ENCODE peak calls at places on chromosomes 16 and 17, in five cellular contexts. P is suprapubic skin, X is K562, S is adrenal gland, K is IMR-90. M is an unnamed sample.

GRCh38 chr17:1074886-1075665 is 78.1 kb downstream of the TIMM22 start:
- DNase-seq in P (no peak), X (no peak), S (no peak), K (no peak), M (no peak)

GRCh38 chr17:2931426-2931825 is 132.0 kb downstream of the OR1D5 start:
- DNase-seq in P (no peak), X (no peak), S (no peak), K (no peak), M (no peak)

GRCh38 chr17:55259684-55260111 is 5.1 kb upstream of the HLF start:
- DNase-seq in P (no peak), X (no peak), S (no peak), K (no peak), M (no peak)

GRCh38 chr16:57503366-57503765 is 17.1 kb upstream of the DOK4 start:
- DNase-seq in P (no peak), X (peak; percentile 54), S (no peak), K (no peak), M (no peak)

GRCh38 chr16:84699712-84700517 is at the start of gene USP10:
- DNase-seq in P (peak; percentile 83), X (peak; percentile 100), S (peak; percentile 69), K (peak; percentile 68), M (peak; percentile 88)

GRCh38 chr17:60971515-60972369 is 294.1 kb downstream of the BCAS3 start:
- DNase-seq in P (no peak), X (peak; percentile 22), S (peak; percentile 18), K (peak; percentile 80), M (peak; percentile 59)

GRCh38 chr16:20084624-20085226 is 11.0 kb upstream of the GPR139 start:
- DNase-seq in P (no peak), X (peak; percentile 67), S (no peak), K (no peak), M (peak; percentile 3)

GRCh38 chr17:72122668-72123495 is 2.1 kb downstream of the SOX9 start:
- DNase-seq in P (no peak), X (no peak), S (no peak), K (peak; percentile 68), M (no peak)

GRCh38 chr16:84302111-84302954 is 7.7 kb downstream of the WFDC1 start:
- DNase-seq in P (no peak), X (no peak), S (no peak), K (peak; percentile 44), M (no peak)

GRCh38 chr17:48871035-48871550 is 21.5 kb upstream of the ATP5MC1 start:
- DNase-seq in P (no peak), X (no peak), S (no peak), K (no peak), M (no peak)

GRCh38 chr16:46927273-46927672 is 43.1 kb downstream of the GPT2 start:
- DNase-seq in P (no peak), X (no peak), S (no peak), K (no peak), M (no peak)

GRCh38 chr17:49576906-49577650 is 1.4 kb downstream of the NXPH3 start:
- DNase-seq in P (no peak), X (no peak), S (no peak), K (no peak), M (no peak)

GRCh38 chr16:69169051-69169450 is 17.9 kb upstream of the SNTB2 start:
- DNase-seq in P (no peak), X (no peak), S (no peak), K (no peak), M (no peak)

GRCh38 chr16:55284718-55285099 is 39.3 kb upstream of the IRX6 start:
- DNase-seq in P (no peak), X (no peak), S (no peak), K (no peak), M (no peak)

GRCh38 chr17:73803867-73804539 is 159.8 kb upstream of the SDK2 start:
- DNase-seq in P (no peak), X (no peak), S (no peak), K (no peak), M (no peak)

GRCh38 chr17:80999224-81000088 is 7.8 kb downstream of the CHMP6 start:
- DNase-seq in P (peak; percentile 63), X (peak; percentile 19), S (no peak), K (no peak), M (no peak)

GRCh38 chr17:62094175-62094574 is 29.1 kb upstream of the MED13 start:
- DNase-seq in P (no peak), X (no peak), S (peak; percentile 7), K (peak; percentile 8), M (no peak)

GRCh38 chr16:74743668-74744299 is 30.8 kb downstream of the FA2H start:
- DNase-seq in P (peak; percentile 80), X (peak; percentile 86), S (peak; percentile 88), K (peak; percentile 79), M (peak; percentile 50)

GRCh38 chr17:11948791-11949190 is 48.5 kb downstream of the ZNF18 start:
- DNase-seq in P (no peak), X (no peak), S (peak; percentile 82), K (peak; percentile 86), M (no peak)

GRCh38 chr17:5758651-5759050 is 174.3 kb upstream of the NLRP1 start:
- DNase-seq in P (no peak), X (peak; percentile 4), S (no peak), K (peak; percentile 28), M (peak; percentile 53)

GRCh38 chr17:46178550-46179198 is 14.6 kb downstream of the KANSL1 start:
- DNase-seq in P (no peak), X (no peak), S (no peak), K (peak; percentile 44), M (no peak)

GRCh38 chr17:51000835-51001638 is 119.6 kb downstream of the SPAG9 start:
- DNase-seq in P (no peak), X (no peak), S (peak; percentile 31), K (peak; percentile 78), M (peak; percentile 76)

GRCh38 chr16:568401-569258 is 1.1 kb upstream of the PIGQ start:
- DNase-seq in P (no peak), X (peak; percentile 74), S (no peak), K (no peak), M (peak; percentile 94)

GRCh38 chr17:82876602-82877391 is 37.0 kb upstream of the ZNF750 start:
- DNase-seq in P (peak; percentile 87), X (peak; percentile 81), S (peak; percentile 74), K (peak; percentile 78), M (peak; percentile 77)

GRCh38 chr16:78749745-78750268 is 650.4 kb downstream of the WWOX start:
- DNase-seq in P (no peak), X (no peak), S (no peak), K (no peak), M (no peak)

GRCh38 chr17:35171834-35172233 is 22.4 kb downstream of the SLC35G3 start:
- DNase-seq in P (no peak), X (no peak), S (no peak), K (peak; percentile 32), M (no peak)

GRCh38 chr17:58043221-58044181 is 36.5 kb upstream of the SRSF1 start:
- DNase-seq in P (no peak), X (no peak), S (no peak), K (no peak), M (no peak)

GRCh38 chr17:32350662-32351418 is 883 bp downstream of the ZNF207 start:
- DNase-seq in P (no peak), X (no peak), S (peak; percentile 54), K (peak; percentile 62), M (peak; percentile 85)

GRCh38 chr16:81366316-81366932 is 51.7 kb downstream of the GAN start:
- DNase-seq in P (no peak), X (peak; percentile 61), S (no peak), K (peak; percentile 59), M (peak; percentile 41)

GRCh38 chr16:88886311-88886914 is 20.0 kb upstream of the PABPN1L start:
- DNase-seq in P (no peak), X (no peak), S (no peak), K (no peak), M (no peak)

GRCh38 chr16:88886915-88887521 is 20.6 kb upstream of the PABPN1L start:
- DNase-seq in P (no peak), X (no peak), S (no peak), K (peak; percentile 36), M (no peak)

GRCh38 chr16:88883946-88884345 is 17.5 kb upstream of the PABPN1L start:
- DNase-seq in P (no peak), X (no peak), S (no peak), K (no peak), M (no peak)

GRCh38 chr16:88884569-88885271 is 18.3 kb upstream of the PABPN1L start:
- DNase-seq in P (no peak), X (no peak), S (no peak), K (no peak), M (no peak)

DNA sequence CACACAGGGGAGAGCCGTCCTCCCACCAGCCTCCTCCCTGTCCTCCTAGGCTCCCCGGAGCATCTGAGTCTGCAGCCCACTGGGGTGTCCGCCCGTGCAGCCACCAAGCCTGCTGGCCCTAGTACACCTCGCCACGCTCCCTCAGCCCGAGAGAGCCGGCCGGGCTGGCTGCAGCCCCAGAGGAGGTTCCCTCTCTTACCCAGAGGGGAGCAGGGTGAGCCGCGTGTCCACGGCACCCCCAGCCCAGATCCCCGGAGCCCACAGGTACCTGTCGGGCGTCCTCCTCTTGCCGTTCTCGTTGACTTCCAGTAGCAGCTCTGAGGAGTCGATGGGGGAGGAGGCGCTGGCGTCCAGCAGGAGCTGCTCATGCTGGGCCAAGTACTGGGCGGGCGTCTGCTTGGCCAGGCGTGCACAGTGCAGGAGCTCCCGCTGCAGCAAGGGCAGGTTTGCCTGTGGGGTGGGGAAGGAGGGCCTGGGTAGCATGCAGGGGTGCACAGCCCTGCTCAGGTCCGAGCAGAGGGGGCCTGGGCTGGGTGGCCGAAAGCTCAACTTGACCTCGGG is 19.3 kb upstream of the PABPN1L start:
- DNase-seq in P (no peak), X (no peak), S (no peak), K (no peak), M (no peak)
- TF ChIP-seq POLR2A in P (no peak), X (no peak), S (no peak), K (no peak), M (no peak)

DNA sequence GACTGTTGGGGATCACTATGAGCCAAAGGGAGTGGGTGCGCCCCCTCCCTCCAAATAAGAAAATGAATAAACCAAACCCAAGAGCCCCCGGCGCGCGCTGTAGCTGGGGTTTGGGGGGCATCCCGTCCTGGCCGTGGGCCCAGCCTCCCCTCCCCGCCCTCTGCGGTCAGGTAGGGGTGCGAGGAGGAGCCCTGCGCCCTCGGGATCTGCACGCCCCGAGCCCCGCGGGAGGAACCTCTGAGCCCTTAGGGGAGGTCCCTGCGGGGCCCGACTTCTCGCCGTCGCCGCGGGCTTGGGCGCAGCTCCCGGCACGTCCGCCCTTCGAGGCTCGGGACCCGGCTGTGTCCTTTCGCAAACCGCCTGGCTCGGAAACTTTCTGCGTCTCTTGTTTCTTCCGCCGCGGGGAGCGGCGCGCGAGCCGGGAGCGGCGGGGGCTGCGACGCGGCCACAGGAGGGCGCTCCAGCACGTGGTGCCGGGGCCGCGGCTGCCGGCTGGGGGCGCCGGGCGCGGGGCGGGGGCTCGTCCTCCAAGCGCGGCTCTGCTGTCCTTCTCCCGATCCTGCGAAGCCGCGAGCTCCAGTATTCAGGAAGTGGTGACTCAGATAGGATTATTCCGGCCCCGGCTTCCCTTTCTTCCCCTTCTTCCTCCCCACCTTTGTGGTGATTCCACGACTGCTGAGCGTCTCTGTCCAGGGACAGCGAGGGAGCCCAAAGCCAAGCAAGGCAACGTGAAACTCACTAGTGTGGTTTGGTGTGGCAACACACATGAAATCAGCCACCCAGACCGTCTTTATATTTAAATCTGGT is 1.6 kb downstream of the PITPNC1 start:
- DNase-seq in P (peak; percentile 82), X (peak; percentile 76), S (peak; percentile 81), K (peak; percentile 82), M (peak; percentile 81)
- TF ChIP-seq POLR2A in P (peak; percentile 34), X (no peak), S (peak; percentile 84), K (peak; percentile 52), M (no peak)

GRCh38 chr17:16589097-16589969 is 20.3 kb upstream of the ZNF287 start:
- DNase-seq in P (peak; percentile 94), X (peak; percentile 92), S (peak; percentile 90), K (peak; percentile 78), M (peak; percentile 89)
- TF ChIP-seq POLR2A in P (no peak), X (no peak), S (peak; percentile 54), K (no peak), M (no peak)

GRCh38 chr17:69969897-69970296 is 105.1 kb upstream of the KCNJ16 start:
- DNase-seq in P (no peak), X (no peak), S (no peak), K (no peak), M (no peak)
- TF ChIP-seq POLR2A in P (no peak), X (no peak), S (no peak), K (no peak), M (no peak)

M was measured in erythroblast.